ENCODE peak calls at places on chromosomes 16 and 17, in nine cellular contexts. G is stomach, F is esophagus squamous epithelium, H is A549, K is sigmoid colon, Z is heart left ventricle, L is gastrocnemius medialis, M is uterus, E is IMR-90. U is an unnamed sample. For H3K4me1, the result is how much of the 10 kb centered on the place peaks cover.

GRCh38 chr16:86894925-86895324 is 316.6 kb downstream of the FOXL1 start:
- DNase-seq in F (no peak), M (no peak), L (no peak), Z (no peak), G (no peak), E (no peak), H (no peak), K (no peak), U (no peak)

GRCh38 chr17:6796017-6796886 is 20.2 kb downstream of the FBXO39 start:
- DNase-seq in F (no peak), E (no peak), Z (no peak), K (no peak), M (no peak), H (no peak), L (no peak), G (no peak), U (no peak)

GRCh38 chr17:32261521-32261792 is 4.2 kb upstream of the RHBDL3 start:
- DNase-seq in Z (no peak), F (no peak), L (no peak), H (peak), M (no peak), K (no peak), E (no peak), G (no peak), U (no peak)

GRCh38 chr17:69757794-69758430 is 317.1 kb upstream of the KCNJ16 start:
- DNase-seq in H (no peak), L (no peak), M (no peak), E (peak), K (no peak), F (no peak), G (no peak), Z (no peak), U (no peak)

GRCh38 chr16:66596986-66597848 is 7.3 kb upstream of the CMTM3 start:
- DNase-seq in Z (no peak), H (no peak), G (no peak), F (no peak), M (no peak), E (no peak), L (no peak), K (no peak), U (no peak)

GRCh38 chr16:64133396-64133795 is 988.5 kb downstream of the CDH11 start:
- DNase-seq in L (no peak), E (no peak), M (no peak), K (no peak), F (no peak), G (no peak), H (no peak), Z (no peak), U (no peak)

GRCh38 chr17:39919087-39919683 is 750 bp upstream of the GSDMB start:
- DNase-seq in Z (no peak), L (no peak), M (no peak), H (no peak), F (no peak), E (no peak), G (no peak), K (no peak), U (no peak)

GRCh38 chr17:44829558-44830358 is at the start of gene GJC1:
- DNase-seq in F (no peak), G (no peak), H (peak), E (no peak), L (no peak), M (peak), Z (peak), K (peak), U (no peak)

GRCh38 chr16:11034481-11034931 is 90.1 kb downstream of the CLEC16A start:
- DNase-seq in H (no peak), K (no peak), M (peak), F (no peak), L (no peak), E (peak), Z (no peak), G (no peak), U (peak)

GRCh38 chr17:28346746-28347246 is 10.5 kb downstream of the POLDIP2 start:
- DNase-seq in K (no peak), H (peak), L (no peak), M (no peak), Z (no peak), F (no peak), E (no peak), G (peak), U (no peak)

GRCh38 chr17:36778458-36778857 is 158.8 kb upstream of the LHX1 start:
- DNase-seq in H (no peak), K (no peak), L (no peak), E (no peak), M (no peak), F (no peak), G (no peak), Z (no peak), U (no peak)

GRCh38 chr17:57091186-57091618 is 6.2 kb downstream of the AKAP1 start:
- DNase-seq in F (no peak), K (peak), G (peak), Z (peak), L (peak), E (no peak), M (no peak), H (no peak), U (no peak)

GRCh38 chr16:71894229-71894920 is 956 bp upstream of the IST1 start:
- DNase-seq in Z (peak), K (peak), G (peak), E (peak), L (peak), F (no peak), M (peak), H (peak), U (peak)

GRCh38 chr16:53509906-53510703 is 7.1 kb upstream of the AKTIP start:
- DNase-seq in E (peak), L (peak), H (peak), G (peak), K (peak), F (no peak), Z (peak), M (peak), U (peak)

GRCh38 chr17:80845863-80846671 is 145.6 kb upstream of the CHMP6 start:
- DNase-seq in H (no peak), K (peak), M (no peak), L (peak), Z (no peak), E (no peak), G (no peak), F (no peak), U (no peak)

GRCh38 chr17:77106874-77107358 is 33.9 kb upstream of the SEC14L1 start:
- DNase-seq in M (no peak), Z (no peak), F (no peak), G (no peak), K (no peak), H (no peak), L (no peak), E (no peak), U (no peak)

GRCh38 chr17:38589462-38590114 is 16.2 kb downstream of the SRCIN1 start:
- DNase-seq in Z (no peak), E (no peak), M (no peak), L (no peak), H (no peak), G (no peak), F (no peak), K (no peak), U (no peak)

GRCh38 chr17:65433592-65433991 is 127.9 kb downstream of the AXIN2 start:
- DNase-seq in K (no peak), L (no peak), Z (no peak), M (no peak), H (no peak), F (no peak), G (no peak), E (no peak), U (no peak)

GRCh38 chr17:11880714-11881113 is 116.6 kb downstream of the ZNF18 start:
- DNase-seq in H (peak), M (no peak), K (no peak), E (no peak), L (no peak), F (no peak), Z (no peak), G (no peak), U (no peak)

GRCh38 chr17:50767030-50767429 is 288 bp downstream of the ANKRD40CL start:
- DNase-seq in G (no peak), L (no peak), H (no peak), F (no peak), E (no peak), K (no peak), Z (no peak), M (no peak), U (no peak)

GRCh38 chr17:50763716-50764450 is 3.4 kb downstream of the ANKRD40CL start:
- DNase-seq in Z (no peak), E (no peak), L (no peak), G (no peak), M (no peak), H (no peak), F (no peak), K (no peak), U (no peak)

GRCh38 chr17:50766222-50767023 is 895 bp downstream of the ANKRD40CL start:
- DNase-seq in K (no peak), E (no peak), F (no peak), L (no peak), Z (no peak), M (no peak), H (no peak), G (no peak), U (no peak)

GRCh38 chr17:50765454-50766221 is 1.7 kb downstream of the ANKRD40CL start:
- DNase-seq in K (no peak), G (no peak), H (no peak), M (no peak), F (no peak), Z (no peak), L (no peak), E (no peak), U (no peak)

GRCh38 chr17:50764860-50765259 is 2.5 kb downstream of the ANKRD40CL start:
- DNase-seq in H (no peak), M (no peak), Z (no peak), K (no peak), G (no peak), L (no peak), F (no peak), E (no peak), U (no peak)
- H3K4me1 ChIP-seq in H (under half), M (under half), Z (under half), K (under half), G (half or more), L (under half), F (under half), E (under half), U (under half)

GRCh38 chr17:17370711-17371110 is 67.5 kb downstream of the NT5M start:
- DNase-seq in E (no peak), M (no peak), H (no peak), F (no peak), L (no peak), Z (no peak), K (no peak), G (no peak), U (no peak)

GRCh38 chr17:17365476-17366110 is 62.4 kb downstream of the NT5M start:
- DNase-seq in G (no peak), F (no peak), K (no peak), L (no peak), M (no peak), H (no peak), Z (no peak), E (no peak), U (no peak)

GRCh38 chr17:17366941-17367885 is 64.0 kb downstream of the NT5M start:
- DNase-seq in Z (peak), L (no peak), G (no peak), F (no peak), M (no peak), E (no peak), H (no peak), K (no peak), U (no peak)

GRCh38 chr17:17366235-17366634 is 63.1 kb downstream of the NT5M start:
- DNase-seq in M (no peak), G (no peak), K (no peak), L (no peak), H (no peak), Z (no peak), F (no peak), E (no peak), U (no peak)

DNA sequence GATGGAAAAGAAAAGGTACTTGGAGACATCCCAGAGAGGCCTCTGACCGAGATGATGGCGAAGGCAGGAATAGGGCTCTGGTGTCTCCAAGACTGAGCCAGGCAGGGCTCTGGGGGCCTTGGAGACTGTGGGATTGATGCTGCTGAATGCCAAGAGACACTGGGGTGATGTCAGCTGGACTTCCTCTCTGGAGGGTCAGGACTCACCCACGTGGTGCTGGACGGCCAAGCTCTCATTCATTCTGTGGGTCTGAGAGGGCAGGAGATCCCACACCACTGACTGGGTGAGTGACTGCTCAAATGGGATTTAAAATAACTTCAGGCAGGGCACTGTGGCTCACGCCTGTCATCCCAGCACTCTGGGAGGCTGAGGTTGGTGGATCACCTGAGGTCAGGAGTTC is 64.8 kb downstream of the NT5M start:
- DNase-seq in L (no peak), F (no peak), G (no peak), Z (peak), H (no peak), E (peak), M (no peak), K (no peak), U (no peak)
- TF ChIP-seq POLR2A in L (no peak), F (no peak), G (no peak), Z (no peak), H (no peak), E (no peak), M (no peak), K (no peak), U (no peak)

DNA sequence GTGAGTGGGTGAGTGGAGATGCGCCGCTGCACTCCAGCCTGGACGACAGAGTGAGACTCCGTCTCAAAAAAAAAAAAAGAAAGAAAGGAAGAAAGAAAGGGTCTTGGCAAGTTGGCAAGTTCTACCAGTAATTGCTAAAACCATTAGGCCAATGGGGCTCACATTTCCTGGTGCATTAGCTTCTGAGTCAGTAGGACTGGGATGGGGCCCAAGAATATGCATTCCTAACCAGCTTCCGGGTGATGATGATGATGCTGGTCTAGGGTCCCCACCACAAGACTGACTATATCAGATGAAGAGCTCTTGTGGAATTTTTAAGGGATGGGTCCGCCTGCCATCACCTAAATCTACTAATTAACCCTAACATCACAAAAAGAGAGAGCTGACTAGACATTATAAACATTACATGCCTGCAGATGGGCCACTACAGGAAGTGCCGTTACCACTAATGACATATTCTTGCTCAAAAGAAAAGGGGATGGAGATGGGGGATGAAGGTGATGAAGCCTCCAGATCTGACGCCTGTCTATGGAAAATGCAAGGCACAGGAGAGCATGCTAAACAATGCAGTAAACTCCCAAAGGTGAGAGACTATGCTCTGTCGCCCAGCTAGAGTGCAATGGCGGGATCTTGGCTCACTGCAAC is 13.1 kb downstream of the MYH11 start:
- DNase-seq in L (no peak), H (no peak), Z (no peak), K (no peak), E (peak), G (no peak), M (no peak), F (no peak), U (no peak)
- H3K4me1 ChIP-seq in L (under half), H (under half), Z (under half), K (half or more), E (under half), G (under half), M (under half), F (under half), U (under half)

GRCh38 chr17:75878174-75878998 is at the start of gene TRIM47:
- DNase-seq in H (peak), E (peak), L (no peak), M (peak), Z (peak), G (peak), K (peak), F (no peak), U (peak)

GRCh38 chr17:75877752-75878173 is 618 bp downstream of the TRIM47 start:
- DNase-seq in K (peak), G (peak), F (no peak), H (peak), Z (peak), E (peak), L (peak), M (peak), U (peak)

GRCh38 chr17:75876190-75876937 is 2.0 kb downstream of the TRIM47 start:
- DNase-seq in M (no peak), G (peak), L (no peak), K (peak), E (no peak), F (no peak), H (peak), Z (peak), U (no peak)

GRCh38 chr17:75875940-75876189 is 2.5 kb downstream of the TRIM47 start:
- DNase-seq in F (no peak), G (no peak), H (no peak), K (peak), M (no peak), Z (no peak), L (no peak), E (no peak), U (no peak)

GRCh38 chr17:75876938-75877751 is 1.2 kb downstream of the TRIM47 start:
- DNase-seq in M (peak), H (peak), K (peak), G (peak), L (peak), E (peak), F (no peak), Z (peak), U (peak)
- TF ChIP-seq POLR2A in M (peak), H (no peak), K (peak), G (no peak), L (peak), E (peak), F (no peak), Z (no peak), U (peak)

DNA sequence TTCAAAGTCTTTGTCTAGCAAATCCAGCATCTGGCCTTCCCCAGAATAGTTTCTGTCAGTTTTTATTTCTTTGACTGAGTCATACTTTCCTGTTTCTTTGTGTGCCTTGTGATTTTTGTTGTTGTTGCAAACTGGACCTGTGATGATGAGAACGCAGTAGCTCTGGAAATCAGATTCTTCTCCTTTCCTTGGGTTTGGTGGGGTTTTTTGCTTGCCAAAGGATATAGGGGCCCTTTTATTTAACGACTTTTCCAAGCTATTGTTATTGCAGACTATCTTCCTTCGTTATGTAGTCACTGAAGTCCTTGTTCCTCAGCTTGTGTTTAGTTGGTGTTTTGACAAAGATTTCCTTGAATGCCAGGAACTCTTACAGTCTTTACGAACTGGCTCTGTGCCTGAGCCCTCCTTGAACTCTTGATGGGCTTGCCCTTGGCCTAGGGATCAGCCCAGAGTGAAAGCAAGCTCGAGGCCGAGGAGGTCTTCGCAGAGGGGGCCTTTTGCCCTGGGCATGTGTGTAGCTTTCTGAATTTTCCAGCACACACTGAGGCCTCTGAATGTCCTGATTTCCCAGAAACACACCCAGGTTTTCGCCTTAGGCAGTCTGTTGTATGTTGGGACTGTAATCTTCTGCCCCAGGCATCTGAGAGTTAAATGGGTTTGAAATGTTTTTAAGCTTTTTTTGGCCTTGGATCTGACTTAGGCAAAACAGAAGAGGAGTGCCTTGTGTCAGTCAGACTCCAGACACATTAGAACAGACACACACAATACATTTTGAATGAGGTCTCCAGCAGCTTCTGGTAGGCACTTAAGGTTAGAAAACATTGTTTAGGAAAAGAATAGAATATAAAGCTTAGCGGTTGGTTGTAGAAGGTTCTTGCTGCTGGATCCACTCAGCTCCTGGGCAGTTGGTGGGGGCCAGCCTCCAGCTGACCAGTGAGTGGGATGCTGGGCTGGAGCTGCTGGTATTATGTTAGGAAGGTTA is 17.0 kb downstream of the FOXK2 start:
- DNase-seq in Z (peak), F (no peak), L (no peak), E (peak), K (peak), H (no peak), M (no peak), G (peak), U (peak)
- H3K4me1 ChIP-seq in Z (under half), F (half or more), L (half or more), E (under half), K (half or more), H (under half), M (under half), G (half or more), U (under half)

GRCh38 chr16:30698816-30699614 is at the start of gene SRCAP:
- DNase-seq in F (peak), E (peak), G (peak), K (peak), H (peak), M (peak), Z (peak), L (peak), U (peak)

GRCh38 chr16:30698139-30698815 is 694 bp upstream of the SRCAP start:
- DNase-seq in H (peak), F (peak), L (peak), E (peak), M (peak), G (peak), K (peak), Z (peak), U (peak)

GRCh38 chr16:30694926-30695678 is 3.9 kb upstream of the SRCAP start:
- DNase-seq in G (no peak), H (no peak), L (no peak), Z (no peak), M (no peak), F (no peak), E (no peak), K (no peak), U (no peak)

GRCh38 chr16:30699615-30700099 is 686 bp downstream of the SRCAP start:
- DNase-seq in F (no peak), M (no peak), L (no peak), G (no peak), K (no peak), E (no peak), H (no peak), Z (no peak), U (no peak)

DNA sequence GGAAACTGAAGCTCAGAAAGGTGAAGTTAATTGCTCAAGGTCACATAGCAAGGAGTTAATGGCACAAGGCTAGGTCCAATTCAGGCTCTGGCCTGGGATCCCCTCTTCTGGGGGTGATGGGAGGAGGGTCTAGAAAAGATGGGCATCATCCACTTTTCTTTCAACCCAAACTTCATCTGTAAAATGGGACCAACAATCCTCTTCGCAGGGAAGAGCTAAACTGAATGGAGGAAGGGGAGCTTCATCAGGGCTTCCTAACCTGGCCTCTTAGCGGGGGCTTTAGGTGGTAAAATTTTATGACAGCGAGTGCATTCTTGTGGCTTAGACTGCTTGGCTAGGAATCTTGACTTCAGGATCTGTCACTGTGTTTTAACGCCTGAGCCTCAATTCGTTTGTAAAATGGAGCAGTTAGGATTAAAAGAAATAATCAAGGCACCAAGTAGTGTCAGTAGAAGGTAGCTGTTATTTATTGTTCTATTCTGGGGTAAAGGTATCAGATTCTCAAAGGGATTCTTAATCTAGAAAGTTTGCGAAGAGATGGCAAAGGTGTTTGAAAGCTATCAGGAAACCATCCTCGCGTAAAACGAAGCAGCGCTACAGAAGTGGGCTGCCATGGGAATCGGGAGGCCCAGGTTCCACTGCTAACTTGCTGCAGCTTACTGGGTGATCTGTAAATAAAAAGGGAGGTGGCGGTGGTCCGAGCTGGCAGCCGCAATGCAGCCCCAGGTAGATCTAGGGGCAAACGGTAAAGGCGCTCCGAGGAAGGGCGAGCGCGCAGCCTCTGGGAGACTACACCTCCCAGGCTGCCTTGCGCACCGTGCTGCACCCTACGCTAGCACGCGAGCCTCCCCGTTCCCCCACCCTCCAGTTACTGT is 1.5 kb upstream of the SRCAP start:
- DNase-seq in Z (no peak), E (peak), K (peak), G (no peak), L (peak), F (no peak), M (no peak), H (no peak), U (no peak)
- TF ChIP-seq POLR2A in Z (no peak), E (no peak), K (peak), G (no peak), L (no peak), F (no peak), M (no peak), H (no peak), U (no peak)